ENCODE peak calls at places on chromosomes 12 and 14, in ten cellular contexts. One of them, this sample, is unnamed.

GRCh38 chr14:105065280-105066228 is at the start of gene GPR132:
- DNase-seq in vagina: no peak
- DNase-seq in NCI-H1092 treated with DMSO at 0.1 percent for 48 hours: no peak
- DNase-seq in substantia nigra: no peak
- DNase-seq in stimulated activated CD8-positive, alpha-beta memory T cell treated with anti-CD3 and anti-CD28 coated beads, Interleukin-4, amount 100 ng/mL, for 48 hours: peak
- DNase-seq in effector memory CD8-positive, alpha-beta T cell: peak
- DNase-seq in aorta: peak
- DNase-seq in NCI-H774: no peak
- DNase-seq in stimulated activated CD4-positive, alpha-beta T cell treated with anti-CD3 and anti-CD28 coated beads, Interleukin-1b, Interleukin-23, amount 100 ng/mL, for 24 hours: peak
- DNase-seq in HuH-7: no peak
- DNase-seq in this sample: peak

GRCh38 chr12:65823481-65824313 is 586 bp upstream of the HMGA2 start:
- DNase-seq in HuH-7: peak
- DNase-seq in vagina: no peak
- DNase-seq in stimulated activated CD4-positive, alpha-beta T cell treated with anti-CD3 and anti-CD28 coated beads, Interleukin-1b, Interleukin-23, amount 100 ng/mL, for 24 hours: no peak
- DNase-seq in effector memory CD8-positive, alpha-beta T cell: no peak
- DNase-seq in NCI-H1092 treated with DMSO at 0.1 percent for 48 hours: no peak
- DNase-seq in NCI-H774: no peak
- DNase-seq in aorta: peak
- DNase-seq in stimulated activated CD8-positive, alpha-beta memory T cell treated with anti-CD3 and anti-CD28 coated beads, Interleukin-4, amount 100 ng/mL, for 48 hours: peak
- DNase-seq in substantia nigra: no peak
- DNase-seq in this sample: no peak

GRCh38 chr12:2940564-2940963 is 18.6 kb upstream of the TEAD4 start:
- DNase-seq in substantia nigra: no peak
- DNase-seq in HuH-7: no peak
- DNase-seq in NCI-H774: no peak
- DNase-seq in stimulated activated CD8-positive, alpha-beta memory T cell treated with anti-CD3 and anti-CD28 coated beads, Interleukin-4, amount 100 ng/mL, for 48 hours: no peak
- DNase-seq in aorta: peak
- DNase-seq in NCI-H1092 treated with DMSO at 0.1 percent for 48 hours: no peak
- DNase-seq in effector memory CD8-positive, alpha-beta T cell: no peak
- DNase-seq in stimulated activated CD4-positive, alpha-beta T cell treated with anti-CD3 and anti-CD28 coated beads, Interleukin-1b, Interleukin-23, amount 100 ng/mL, for 24 hours: no peak
- DNase-seq in vagina: no peak
- DNase-seq in this sample: no peak

GRCh38 chr12:51442324-51442723 is 17.7 kb downstream of the SLC4A8 start:
- DNase-seq in NCI-H1092 treated with DMSO at 0.1 percent for 48 hours: no peak
- DNase-seq in NCI-H774: no peak
- DNase-seq in aorta: no peak
- DNase-seq in stimulated activated CD8-positive, alpha-beta memory T cell treated with anti-CD3 and anti-CD28 coated beads, Interleukin-4, amount 100 ng/mL, for 48 hours: no peak
- DNase-seq in HuH-7: no peak
- DNase-seq in effector memory CD8-positive, alpha-beta T cell: no peak
- DNase-seq in stimulated activated CD4-positive, alpha-beta T cell treated with anti-CD3 and anti-CD28 coated beads, Interleukin-1b, Interleukin-23, amount 100 ng/mL, for 24 hours: no peak
- DNase-seq in vagina: no peak
- DNase-seq in substantia nigra: peak
- DNase-seq in this sample: no peak

GRCh38 chr12:19030603-19031002 is 98.9 kb upstream of the PLEKHA5 start:
- DNase-seq in substantia nigra: no peak
- DNase-seq in HuH-7: no peak
- DNase-seq in NCI-H1092 treated with DMSO at 0.1 percent for 48 hours: no peak
- DNase-seq in NCI-H774: no peak
- DNase-seq in vagina: no peak
- DNase-seq in effector memory CD8-positive, alpha-beta T cell: no peak
- DNase-seq in aorta: no peak
- DNase-seq in stimulated activated CD8-positive, alpha-beta memory T cell treated with anti-CD3 and anti-CD28 coated beads, Interleukin-4, amount 100 ng/mL, for 48 hours: no peak
- DNase-seq in stimulated activated CD4-positive, alpha-beta T cell treated with anti-CD3 and anti-CD28 coated beads, Interleukin-1b, Interleukin-23, amount 100 ng/mL, for 24 hours: no peak
- DNase-seq in this sample: no peak

GRCh38 chr14:36212577-36212976 is 36.1 kb upstream of the PTCSC3 start:
- DNase-seq in aorta: no peak
- DNase-seq in NCI-H1092 treated with DMSO at 0.1 percent for 48 hours: no peak
- DNase-seq in vagina: no peak
- DNase-seq in stimulated activated CD8-positive, alpha-beta memory T cell treated with anti-CD3 and anti-CD28 coated beads, Interleukin-4, amount 100 ng/mL, for 48 hours: no peak
- DNase-seq in NCI-H774: no peak
- DNase-seq in effector memory CD8-positive, alpha-beta T cell: no peak
- DNase-seq in stimulated activated CD4-positive, alpha-beta T cell treated with anti-CD3 and anti-CD28 coated beads, Interleukin-1b, Interleukin-23, amount 100 ng/mL, for 24 hours: no peak
- DNase-seq in substantia nigra: no peak
- DNase-seq in HuH-7: no peak
- DNase-seq in this sample: no peak

GRCh38 chr14:104558231-104559042 is 21.1 kb upstream of the C14orf180 start:
- DNase-seq in substantia nigra: no peak
- DNase-seq in stimulated activated CD8-positive, alpha-beta memory T cell treated with anti-CD3 and anti-CD28 coated beads, Interleukin-4, amount 100 ng/mL, for 48 hours: no peak
- DNase-seq in NCI-H1092 treated with DMSO at 0.1 percent for 48 hours: no peak
- DNase-seq in HuH-7: no peak
- DNase-seq in NCI-H774: no peak
- DNase-seq in effector memory CD8-positive, alpha-beta T cell: no peak
- DNase-seq in aorta: peak
- DNase-seq in stimulated activated CD4-positive, alpha-beta T cell treated with anti-CD3 and anti-CD28 coated beads, Interleukin-1b, Interleukin-23, amount 100 ng/mL, for 24 hours: no peak
- DNase-seq in vagina: no peak
- DNase-seq in this sample: no peak

GRCh38 chr12:124927325-124928094 is 13.1 kb upstream of the UBC start:
- DNase-seq in stimulated activated CD8-positive, alpha-beta memory T cell treated with anti-CD3 and anti-CD28 coated beads, Interleukin-4, amount 100 ng/mL, for 48 hours: peak
- DNase-seq in effector memory CD8-positive, alpha-beta T cell: peak
- DNase-seq in vagina: peak
- DNase-seq in NCI-H774: no peak
- DNase-seq in NCI-H1092 treated with DMSO at 0.1 percent for 48 hours: no peak
- DNase-seq in aorta: peak
- DNase-seq in stimulated activated CD4-positive, alpha-beta T cell treated with anti-CD3 and anti-CD28 coated beads, Interleukin-1b, Interleukin-23, amount 100 ng/mL, for 24 hours: peak
- DNase-seq in HuH-7: no peak
- DNase-seq in substantia nigra: no peak
- DNase-seq in this sample: no peak

GRCh38 chr14:103142031-103142430 is 18.8 kb downstream of the TNFAIP2 start:
- DNase-seq in stimulated activated CD8-positive, alpha-beta memory T cell treated with anti-CD3 and anti-CD28 coated beads, Interleukin-4, amount 100 ng/mL, for 48 hours: no peak
- DNase-seq in vagina: no peak
- DNase-seq in substantia nigra: no peak
- DNase-seq in effector memory CD8-positive, alpha-beta T cell: no peak
- DNase-seq in stimulated activated CD4-positive, alpha-beta T cell treated with anti-CD3 and anti-CD28 coated beads, Interleukin-1b, Interleukin-23, amount 100 ng/mL, for 24 hours: no peak
- DNase-seq in aorta: no peak
- DNase-seq in NCI-H774: no peak
- DNase-seq in NCI-H1092 treated with DMSO at 0.1 percent for 48 hours: peak
- DNase-seq in HuH-7: no peak
- DNase-seq in this sample: no peak

GRCh38 chr14:31360919-31361662 is 59.3 kb downstream of the HEATR5A start:
- DNase-seq in aorta: no peak
- DNase-seq in stimulated activated CD8-positive, alpha-beta memory T cell treated with anti-CD3 and anti-CD28 coated beads, Interleukin-4, amount 100 ng/mL, for 48 hours: no peak
- DNase-seq in substantia nigra: no peak
- DNase-seq in HuH-7: no peak
- DNase-seq in NCI-H774: no peak
- DNase-seq in effector memory CD8-positive, alpha-beta T cell: no peak
- DNase-seq in vagina: no peak
- DNase-seq in stimulated activated CD4-positive, alpha-beta T cell treated with anti-CD3 and anti-CD28 coated beads, Interleukin-1b, Interleukin-23, amount 100 ng/mL, for 24 hours: no peak
- DNase-seq in NCI-H1092 treated with DMSO at 0.1 percent for 48 hours: no peak
- DNase-seq in this sample: no peak

GRCh38 chr14:53356361-53357150 is 203.4 kb upstream of the DDHD1 start:
- DNase-seq in HuH-7: no peak
- DNase-seq in stimulated activated CD8-positive, alpha-beta memory T cell treated with anti-CD3 and anti-CD28 coated beads, Interleukin-4, amount 100 ng/mL, for 48 hours: no peak
- DNase-seq in effector memory CD8-positive, alpha-beta T cell: no peak
- DNase-seq in substantia nigra: no peak
- DNase-seq in stimulated activated CD4-positive, alpha-beta T cell treated with anti-CD3 and anti-CD28 coated beads, Interleukin-1b, Interleukin-23, amount 100 ng/mL, for 24 hours: no peak
- DNase-seq in aorta: no peak
- DNase-seq in NCI-H774: no peak
- DNase-seq in NCI-H1092 treated with DMSO at 0.1 percent for 48 hours: no peak
- DNase-seq in vagina: no peak
- DNase-seq in this sample: no peak

GRCh38 chr12:1373887-1374286 is 220.5 kb downstream of the FBXL14 start:
- DNase-seq in NCI-H1092 treated with DMSO at 0.1 percent for 48 hours: no peak
- DNase-seq in HuH-7: no peak
- DNase-seq in stimulated activated CD4-positive, alpha-beta T cell treated with anti-CD3 and anti-CD28 coated beads, Interleukin-1b, Interleukin-23, amount 100 ng/mL, for 24 hours: no peak
- DNase-seq in aorta: no peak
- DNase-seq in stimulated activated CD8-positive, alpha-beta memory T cell treated with anti-CD3 and anti-CD28 coated beads, Interleukin-4, amount 100 ng/mL, for 48 hours: no peak
- DNase-seq in effector memory CD8-positive, alpha-beta T cell: no peak
- DNase-seq in substantia nigra: no peak
- DNase-seq in vagina: no peak
- DNase-seq in NCI-H774: no peak
- DNase-seq in this sample: no peak

GRCh38 chr12:7935464-7935772 is 569 bp downstream of the SLC2A3 start:
- DNase-seq in aorta: no peak
- DNase-seq in substantia nigra: no peak
- DNase-seq in HuH-7: no peak
- DNase-seq in stimulated activated CD8-positive, alpha-beta memory T cell treated with anti-CD3 and anti-CD28 coated beads, Interleukin-4, amount 100 ng/mL, for 48 hours: no peak
- DNase-seq in NCI-H1092 treated with DMSO at 0.1 percent for 48 hours: no peak
- DNase-seq in vagina: no peak
- DNase-seq in NCI-H774: no peak
- DNase-seq in stimulated activated CD4-positive, alpha-beta T cell treated with anti-CD3 and anti-CD28 coated beads, Interleukin-1b, Interleukin-23, amount 100 ng/mL, for 24 hours: no peak
- DNase-seq in effector memory CD8-positive, alpha-beta T cell: no peak
- DNase-seq in this sample: no peak